ENCODE peak calls at places on chromosome 12, in six cellular contexts. C is esophagus muscularis mucosa, W is sigmoid colon, Q is stomach, M is upper lobe of left lung, L is transverse colon. V is an unnamed sample.

GRCh38 chr12:68792952-68793351 is 15.0 kb upstream of the MDM2 start:
- DNase-seq in W (no peak), C (no peak), M (no peak), Q (no peak), L (peak), V (no peak)

GRCh38 chr12:31029916-31030562 is 43.6 kb upstream of the DDX11 start:
- DNase-seq in Q (no peak), C (no peak), W (no peak), M (no peak), L (no peak), V (no peak)

GRCh38 chr12:124498178-124498869 is 69.1 kb downstream of the NCOR2 start:
- DNase-seq in M (no peak), Q (no peak), L (no peak), C (no peak), W (no peak), V (no peak)

GRCh38 chr12:55906056-55906455 is 21.6 kb downstream of the PYM1 start:
- DNase-seq in Q (no peak), C (no peak), L (no peak), W (no peak), M (no peak), V (no peak)

GRCh38 chr12:110548678-110549077 is 34.4 kb downstream of the PPTC7 start:
- DNase-seq in C (no peak), Q (no peak), L (no peak), M (no peak), W (no peak), V (no peak)

GRCh38 chr12:122834921-122835692 is at the start of gene HIP1R:
- DNase-seq in W (peak), Q (peak), C (no peak), L (peak), M (peak), V (peak)

GRCh38 chr12:6465467-6466183 is 4.9 kb downstream of the VAMP1 start:
- DNase-seq in M (no peak), Q (peak), L (peak), W (no peak), C (no peak), V (peak)

GRCh38 chr12:95815635-95816212 is 25.2 kb upstream of the NTN4 start:
- DNase-seq in Q (no peak), L (no peak), C (no peak), M (no peak), W (no peak), V (no peak)

GRCh38 chr12:46154221-46154975 is 114.4 kb downstream of the SLC38A1 start:
- DNase-seq in M (no peak), Q (no peak), W (no peak), L (no peak), C (no peak), V (no peak)

GRCh38 chr12:120397827-120398563 is 29.0 kb upstream of the MSI1 start:
- DNase-seq in C (no peak), M (peak), W (no peak), L (no peak), Q (peak), V (no peak)

GRCh38 chr12:3101309-3102022 is 24.3 kb downstream of the TSPAN9 start:
- DNase-seq in W (no peak), L (no peak), C (no peak), Q (no peak), M (no peak), V (no peak)

GRCh38 chr12:122366685-122367475 is 55.6 kb downstream of the CLIP1 start:
- DNase-seq in M (no peak), C (no peak), W (peak), Q (no peak), L (peak), V (peak)

GRCh38 chr12:92396647-92397258 is 251.1 kb upstream of the BTG1 start:
- DNase-seq in M (no peak), C (peak), W (no peak), Q (no peak), L (no peak), V (no peak)

GRCh38 chr12:42145197-42145549 is 499 bp upstream of the GXYLT1 start:
- DNase-seq in M (no peak), L (no peak), Q (no peak), C (no peak), W (no peak), V (no peak)

GRCh38 chr12:21962236-21962635 is 21.0 kb upstream of the ABCC9 start:
- DNase-seq in M (no peak), C (no peak), W (no peak), Q (no peak), L (no peak), V (no peak)

GRCh38 chr12:75756771-75757170 is 245.4 kb upstream of the KRR1 start:
- DNase-seq in Q (no peak), L (no peak), M (no peak), W (no peak), C (no peak), V (no peak)

GRCh38 chr12:104681012-104681690 is 224.4 kb downstream of the CHST11 start:
- DNase-seq in W (no peak), L (no peak), Q (no peak), C (no peak), M (no peak), V (no peak)

GRCh38 chr12:104683831-104684503 is 227.2 kb downstream of the CHST11 start:
- DNase-seq in Q (no peak), C (no peak), W (no peak), M (no peak), L (no peak), V (no peak)

GRCh38 chr12:104680506-104680905 is 223.8 kb downstream of the CHST11 start:
- DNase-seq in C (no peak), Q (no peak), L (no peak), W (no peak), M (no peak), V (no peak)

GRCh38 chr12:104684884-104685283 is 228.1 kb downstream of the CHST11 start:
- DNase-seq in C (no peak), L (no peak), M (no peak), Q (no peak), W (no peak), V (no peak)

GRCh38 chr12:104682790-104683279 is 226.1 kb downstream of the CHST11 start:
- DNase-seq in W (no peak), M (no peak), C (no peak), Q (no peak), L (no peak), V (peak)
- TF ChIP-seq POLR2AphosphoS5 in W (no peak), M (peak), C (no peak), Q (no peak), L (no peak), V (no peak)

DNA sequence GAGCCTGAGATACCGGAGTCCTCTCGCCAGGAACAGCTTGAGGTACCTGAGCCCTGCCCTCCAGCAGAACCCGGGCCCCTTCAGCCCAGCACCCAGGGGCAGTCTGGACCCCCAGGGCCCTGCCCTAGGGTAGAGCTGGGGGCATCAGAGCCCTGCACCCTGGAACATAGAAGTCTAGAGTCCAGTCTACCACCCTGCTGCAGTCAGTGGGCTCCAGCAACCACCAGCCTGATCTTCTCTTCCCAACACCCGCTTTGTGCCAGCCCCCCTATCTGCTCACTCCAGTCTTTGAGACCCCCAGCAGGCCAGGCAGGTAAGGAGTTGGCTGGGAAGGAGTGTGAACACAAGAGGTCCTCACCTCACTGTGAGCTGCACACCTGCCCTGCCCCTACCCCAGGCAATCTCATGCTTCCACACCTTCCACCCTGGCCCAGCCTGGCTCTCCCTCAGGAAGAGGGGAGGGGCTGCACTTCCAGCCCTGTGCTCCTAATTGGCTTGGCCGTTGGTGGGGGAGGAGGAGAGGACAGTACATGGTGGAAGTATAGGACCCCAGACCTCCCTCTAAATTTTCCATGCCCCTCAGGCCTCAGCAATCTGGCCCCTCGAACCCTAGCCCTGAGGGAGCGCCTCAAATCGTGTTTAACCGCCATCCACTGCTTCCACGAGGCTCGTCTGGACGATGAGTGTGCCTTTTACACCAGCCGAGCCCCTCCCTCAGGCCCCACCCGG is 6.2 kb downstream of the C1QL4 start:
- DNase-seq in M (no peak), C (no peak), Q (peak), W (peak), L (no peak), V (no peak)
- H3K27ac ChIP-seq in M (no peak), C (no peak), Q (no peak), W (no peak), L (no peak), V (no peak)

GRCh38 chr12:27333311-27334009 is 824 bp downstream of the BMAL2 start:
- DNase-seq in Q (peak), M (peak), C (no peak), W (peak), L (peak), V (peak)

GRCh38 chr12:27331299-27331926 is 1.2 kb upstream of the BMAL2 start:
- DNase-seq in M (no peak), C (no peak), Q (no peak), W (no peak), L (no peak), V (no peak)

GRCh38 chr12:27331927-27332324 is 710 bp upstream of the BMAL2 start:
- DNase-seq in C (no peak), M (no peak), L (no peak), Q (no peak), W (no peak), V (no peak)

GRCh38 chr12:27332407-27333310 is at the start of gene BMAL2:
- DNase-seq in M (peak), L (peak), Q (peak), C (no peak), W (no peak), V (peak)

DNA sequence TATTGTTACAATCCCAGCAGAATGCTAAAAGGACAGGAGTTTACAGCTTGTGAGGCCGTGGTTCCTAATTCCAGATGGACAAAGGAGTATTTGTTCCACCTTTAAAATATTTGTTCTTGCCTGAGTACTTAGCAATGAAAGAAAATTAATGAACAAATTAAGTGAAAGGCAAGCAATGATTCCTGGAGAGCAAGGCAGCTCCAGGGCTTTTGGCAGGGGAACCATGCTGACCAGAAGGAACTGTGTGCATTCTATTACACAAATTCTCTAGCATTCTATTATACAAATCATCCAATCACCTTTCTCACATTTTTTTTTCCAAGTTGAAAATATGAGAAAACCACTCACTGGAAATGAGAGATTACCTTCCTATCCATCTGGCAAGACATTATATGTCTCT is 1.8 kb upstream of the BMAL2 start:
- DNase-seq in M (no peak), W (no peak), C (no peak), Q (no peak), L (no peak), V (no peak)
- H3K4me3 ChIP-seq in M (no peak), W (no peak), C (no peak), Q (no peak), L (no peak), V (no peak)

GRCh38 chr12:52212701-52213540 is 20.1 kb upstream of the KRT7 start:
- DNase-seq in Q (no peak), L (no peak), M (no peak), W (peak), C (no peak), V (no peak)

GRCh38 chr12:52215587-52216031 is 17.4 kb upstream of the KRT7 start:
- DNase-seq in M (no peak), W (peak), Q (no peak), L (no peak), C (no peak), V (no peak)

GRCh38 chr12:52211716-52212585 is 20.1 kb upstream of the KRT80 start:
- DNase-seq in M (no peak), Q (no peak), W (peak), C (no peak), L (no peak), V (no peak)

GRCh38 chr12:52214421-52214802 is 18.6 kb upstream of the KRT7 start:
- DNase-seq in C (no peak), Q (no peak), L (no peak), W (peak), M (no peak), V (no peak)

GRCh38 chr12:52213541-52214420 is 19.3 kb upstream of the KRT7 start:
- DNase-seq in M (peak), C (no peak), W (peak), Q (peak), L (peak), V (peak)
- TF ChIP-seq POLR2AphosphoS5 in M (peak), C (peak), W (no peak), Q (no peak), L (no peak), V (no peak)

DNA sequence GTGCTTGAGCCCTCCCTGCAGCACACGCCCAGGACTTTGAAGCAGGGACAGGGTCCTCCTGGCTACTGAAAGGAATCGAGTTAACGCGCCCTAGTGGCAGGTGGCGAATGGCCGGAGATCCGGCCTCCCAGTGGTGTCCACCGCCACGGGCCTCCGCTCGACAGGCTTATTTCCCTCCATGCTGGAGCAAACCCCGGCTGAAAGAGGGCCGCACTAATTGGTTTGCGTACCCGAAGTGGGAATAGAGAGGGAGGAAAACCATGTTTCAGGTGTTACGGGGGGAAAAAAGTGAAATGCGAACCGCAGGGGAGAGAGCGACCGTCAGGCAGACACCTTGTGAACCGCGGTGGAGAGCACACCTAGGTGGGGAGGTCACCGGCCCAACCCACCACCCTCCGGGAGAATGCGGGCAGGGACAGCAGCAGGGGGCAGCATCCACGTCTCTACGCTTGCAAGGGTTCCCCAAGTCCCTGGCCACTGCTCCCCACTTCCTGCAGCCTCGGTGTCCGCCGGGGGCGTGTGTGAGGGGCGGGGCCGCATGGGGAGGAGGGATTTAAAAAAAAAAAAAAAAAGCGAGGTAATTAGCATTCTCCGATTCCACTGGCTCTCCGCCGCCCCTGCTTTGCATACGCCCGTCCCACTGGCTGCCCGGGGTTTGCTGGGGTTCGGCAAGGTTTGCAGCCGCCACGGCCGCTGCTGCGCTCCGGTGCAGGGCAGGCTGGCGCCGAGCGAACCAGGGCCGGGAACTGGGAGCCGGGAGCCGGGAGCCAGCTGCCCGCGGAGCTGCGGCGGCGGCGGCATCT is 224.6 kb upstream of the CRY1 start:
- DNase-seq in L (peak), M (peak), W (no peak), C (no peak), Q (peak), V (peak)
- H3K27ac ChIP-seq in L (no peak), M (no peak), W (no peak), C (no peak), Q (no peak), V (peak)

V was measured in HL-60.